ENCODE peak calls at places on chromosome 6, in eight cellular contexts. H is thoracic aorta; O is mammary epithelial cell; M is HTR-8/SVneo; F is NCI-H774; P is stimulated activated CD4-positive, alpha-beta T cell treated with anti-CD3 and anti-CD28 coated beads, Interleukin-4, amount 100 ng/mL, for 1 hour; Y is HT1080; T is neural progenitor cell. E is an unnamed sample.

GRCh38 chr6:168326294-168327261 is 7.0 kb upstream of the DACT2 start:
- DNase-seq in H (no peak), O (no peak), M (no peak), F (no peak), P (no peak), Y (peak; percentile 40), T (peak; percentile 47), E (peak; percentile 57)

GRCh38 chr6:158571826-158572652 is 12.1 kb downstream of the TMEM181 start:
- DNase-seq in H (no peak), O (no peak), M (no peak), F (no peak), P (no peak), Y (no peak), T (no peak), E (no peak)

GRCh38 chr6:124962617-124963415 is 579 bp downstream of the RNF217 start:
- DNase-seq in H (no peak), O (peak; percentile 63), M (peak; percentile 12), F (no peak), P (peak; percentile 5), Y (peak; percentile 65), T (peak; percentile 56), E (peak; percentile 80)

GRCh38 chr6:153015094-153015645 is 12.7 kb upstream of the MTRF1L start:
- DNase-seq in H (no peak), O (no peak), M (no peak), F (no peak), P (no peak), Y (peak; percentile 46), T (no peak), E (no peak)

GRCh38 chr6:34570066-34570833 is 14.1 kb upstream of the SPDEF start:
- DNase-seq in H (no peak), O (no peak), M (no peak), F (no peak), P (no peak), Y (no peak), T (no peak), E (peak; percentile 41)

GRCh38 chr6:39157511-39157910 is 42.5 kb upstream of the SAYSD1 start:
- DNase-seq in H (no peak), O (no peak), M (no peak), F (peak; percentile 5), P (no peak), Y (no peak), T (no peak), E (peak; percentile 3)

GRCh38 chr6:1527098-1527497 is 82.6 kb upstream of the FOXC1 start:
- DNase-seq in H (no peak), O (peak; percentile 32), M (peak; percentile 69), F (no peak), P (peak; percentile 38), Y (peak; percentile 70), T (peak; percentile 61), E (peak; percentile 73)

GRCh38 chr6:156427345-156427744 is 349.8 kb upstream of the ARID1B start:
- DNase-seq in H (peak; percentile 38), O (peak; percentile 92), M (peak; percentile 46), F (peak; percentile 29), P (no peak), Y (peak; percentile 94), T (no peak), E (no peak)

GRCh38 chr6:111628117-111628866 is 22.6 kb upstream of the TRAF3IP2 start:
- DNase-seq in H (no peak), O (no peak), M (no peak), F (no peak), P (no peak), Y (no peak), T (no peak), E (no peak)

GRCh38 chr6:103011605-103012004 is 1618.1 kb downstream of the GRIK2 start:
- DNase-seq in H (no peak), O (no peak), M (no peak), F (no peak), P (no peak), Y (no peak), T (no peak), E (peak; percentile 4)

GRCh38 chr6:157989541-157990289 is 8.1 kb downstream of the SYNJ2 start:
- DNase-seq in H (no peak), O (peak; percentile 68), M (no peak), F (peak; percentile 49), P (no peak), Y (peak; percentile 78), T (no peak), E (no peak)

GRCh38 chr6:118584906-118585305 is 36.8 kb downstream of the PLN start:
- DNase-seq in H (no peak), O (no peak), M (no peak), F (no peak), P (no peak), Y (no peak), T (no peak), E (no peak)

GRCh38 chr6:31901415-31901952 is 402 bp downstream of the ZBTB12 start:
- DNase-seq in H (no peak), O (no peak), M (peak; percentile 61), F (peak; percentile 36), P (peak; percentile 80), Y (peak; percentile 32), T (peak; percentile 68), E (peak; percentile 90)

GRCh38 chr6:93418448-93419303 is 683 bp downstream of the EPHA7 start:
- DNase-seq in H (no peak), O (no peak), M (no peak), F (peak; percentile 87), P (no peak), Y (no peak), T (peak; percentile 92), E (peak; percentile 78)

GRCh38 chr6:52497652-52498408 is 77.7 kb downstream of the EFHC1 start:
- DNase-seq in H (no peak), O (no peak), M (no peak), F (peak; percentile 33), P (no peak), Y (no peak), T (no peak), E (no peak)

GRCh38 chr6:163688971-163689370 is 274.5 kb downstream of the QKI start:
- DNase-seq in H (no peak), O (no peak), M (peak; percentile 10), F (no peak), P (no peak), Y (no peak), T (no peak), E (no peak)

GRCh38 chr6:84340422-84340821 is 113.0 kb upstream of the CEP162 start:
- DNase-seq in H (no peak), O (no peak), M (no peak), F (no peak), P (no peak), Y (peak; percentile 51), T (no peak), E (no peak)

GRCh38 chr6:25486580-25486979 is 165.4 kb upstream of the SCGN start:
- DNase-seq in H (no peak), O (no peak), M (no peak), F (peak; percentile 22), P (no peak), Y (no peak), T (no peak), E (no peak)

GRCh38 chr6:167663784-167664432 is 162.8 kb upstream of the AFDN start:
- DNase-seq in H (no peak), O (no peak), M (no peak), F (no peak), P (no peak), Y (no peak), T (no peak), E (no peak)

GRCh38 chr6:153092082-153093013 is 38.7 kb downstream of the RGS17 start:
- DNase-seq in H (no peak), O (peak; percentile 76), M (peak; percentile 5), F (no peak), P (no peak), Y (peak; percentile 95), T (no peak), E (no peak)

GRCh38 chr6:40293824-40294188 is 293.4 kb downstream of the LRFN2 start:
- DNase-seq in H (no peak), O (no peak), M (no peak), F (no peak), P (no peak), Y (no peak), T (no peak), E (no peak)

GRCh38 chr6:167058261-167058660 is 59.1 kb downstream of the CEP43 start:
- DNase-seq in H (no peak), O (no peak), M (no peak), F (no peak), P (no peak), Y (no peak), T (no peak), E (no peak)